ENCODE peak calls at places on chromosomes 2 and 18, in four cellular contexts. S, F, A and B are unnamed samples.

GRCh38 chr18:74945774-74946545 is 263.0 kb downstream of the PTGR3 start:
- DNase-seq in S (no peak), F (no peak), A (peak), B (no peak)

GRCh38 chr2:5729426-5729825 is 37.2 kb downstream of the SOX11 start:
- DNase-seq in S (no peak), F (no peak), A (no peak), B (no peak)

GRCh38 chr2:219161097-219161496 is 482 bp upstream of the NHEJ1 start:
- DNase-seq in S (no peak), F (no peak), A (no peak), B (no peak)

GRCh38 chr2:105803773-105804172 is 59.1 kb downstream of the NCK2 start:
- DNase-seq in S (peak), F (no peak), A (peak), B (no peak)

GRCh38 chr2:152134488-152135280 is 35.8 kb upstream of the CACNB4 start:
- DNase-seq in S (peak), F (no peak), A (no peak), B (peak)

GRCh38 chr18:50405582-50406271 is 30.9 kb downstream of the SKA1 start:
- DNase-seq in S (no peak), F (peak), A (no peak), B (no peak)

GRCh38 chr2:106839849-106840595 is 45.9 kb downstream of the ST6GAL2 start:
- DNase-seq in S (no peak), F (peak), A (no peak), B (no peak)

GRCh38 chr18:59704146-59704545 is 6.9 kb upstream of the CCBE1 start:
- DNase-seq in S (no peak), F (no peak), A (no peak), B (peak)

GRCh38 chr2:142445023-142445422 is 314.2 kb upstream of the LRP1B start:
- DNase-seq in S (no peak), F (no peak), A (no peak), B (no peak)

GRCh38 chr2:227821043-227821942 is 7.7 kb downstream of the CCL20 start:
- DNase-seq in S (no peak), F (no peak), A (no peak), B (peak)

GRCh38 chr2:31319391-31320175 is 85.6 kb downstream of the EHD3 start:
- DNase-seq in S (peak), F (no peak), A (peak), B (no peak)

GRCh38 chr2:202327887-202328286 is 48.2 kb upstream of the BMPR2 start:
- DNase-seq in S (no peak), F (no peak), A (no peak), B (peak)

GRCh38 chr18:24544141-24544498 is 83.7 kb downstream of the HRH4 start:
- DNase-seq in S (peak), F (peak), A (peak), B (peak)

GRCh38 chr2:31828891-31829290 is 181.9 kb downstream of the MEMO1 start:
- DNase-seq in S (no peak), F (no peak), A (no peak), B (peak)

GRCh38 chr18:68660355-68661183 is 54.3 kb downstream of the TMX3 start:
- DNase-seq in S (peak), F (no peak), A (peak), B (peak)

GRCh38 chr2:119691651-119692245 is 12.7 kb downstream of the TMEM177 start:
- DNase-seq in S (no peak), F (no peak), A (no peak), B (no peak)

GRCh38 chr2:28359222-28360065 is 33.2 kb upstream of the FOSL2 start:
- DNase-seq in S (peak), F (no peak), A (no peak), B (no peak)

GRCh38 chr2:181393472-181393871 is 63.7 kb upstream of the ITGA4 start:
- DNase-seq in S (peak), F (no peak), A (peak), B (peak)

GRCh38 chr2:166671235-166671634 is 177.2 kb upstream of the SCN7A start:
- DNase-seq in S (no peak), F (no peak), A (no peak), B (no peak)

GRCh38 chr2:72135921-72136320 is 11.7 kb downstream of the CYP26B1 start:
- DNase-seq in S (no peak), F (no peak), A (no peak), B (no peak)

GRCh38 chr2:34105015-34105767 is 506.1 kb upstream of the FAM98A start:
- DNase-seq in S (peak), F (no peak), A (peak), B (peak)

GRCh38 chr18:56161604-56162003 is 476.8 kb downstream of the TXNL1 start:
- DNase-seq in S (no peak), F (no peak), A (no peak), B (no peak)

GRCh38 chr2:129334128-129334527 is 645.3 kb upstream of the RAB6C start:
- DNase-seq in S (no peak), F (no peak), A (no peak), B (no peak)

GRCh38 chr2:25470792-25471191 is 129.1 kb upstream of the DNMT3A start:
- DNase-seq in S (peak), F (no peak), A (no peak), B (no peak)

GRCh38 chr18:33440011-33440383 is 524 bp downstream of the CCDC178 start:
- DNase-seq in S (peak), F (peak), A (peak), B (peak)

GRCh38 chr2:205712508-205712907 is 30.2 kb downstream of the NRP2 start:
- DNase-seq in S (peak), F (no peak), A (peak), B (peak)

GRCh38 chr2:46229134-46230063 is 67.8 kb upstream of the EPAS1 start:
- DNase-seq in S (peak), F (no peak), A (no peak), B (peak)

GRCh38 chr2:11534078-11534745 is 367 bp downstream of the GREB1 start:
- DNase-seq in S (no peak), F (no peak), A (no peak), B (no peak)

GRCh38 chr18:51561821-51562220 is 364.3 kb upstream of the MEX3C start:
- DNase-seq in S (no peak), F (no peak), A (no peak), B (peak)

GRCh38 chr2:219495531-219496122 is 3.1 kb upstream of the GMPPA start:
- DNase-seq in S (peak), F (peak), A (peak), B (peak)

GRCh38 chr2:26526589-26526988 is 48.7 kb upstream of the OTOF start:
- DNase-seq in S (no peak), F (no peak), A (no peak), B (peak)